ENCODE peak calls at places on chromosomes 1 and 21, in four cellular contexts. Z is HepG2, G is K562, U is H1. W is an unnamed sample.

GRCh38 chr1:232223309-232223708 is 406.6 kb downstream of the SIPA1L2 start:
- DNase-seq in Z (no peak), G (no peak), U (no peak), W (no peak)

GRCh38 chr1:182962554-182963115 is 9.7 kb upstream of the SHCBP1L start:
- DNase-seq in Z (peak; percentile 73), G (peak; percentile 91), U (peak; percentile 63), W (peak; percentile 93)

GRCh38 chr1:85444381-85444780 is 20.6 kb downstream of the DDAH1 start:
- DNase-seq in Z (no peak), G (no peak), U (no peak), W (no peak)

GRCh38 chr1:20440785-20441200 is 45.2 kb downstream of the CAMK2N1 start:
- DNase-seq in Z (peak; percentile 58), G (peak; percentile 93), U (peak; percentile 17), W (peak; percentile 76)

GRCh38 chr1:37763791-37764741 is 854 bp downstream of the EPHA10 start:
- DNase-seq in Z (peak; percentile 31), G (peak; percentile 74), U (no peak), W (no peak)

GRCh38 chr1:243939167-243939848 is 89.3 kb upstream of the AKT3 start:
- DNase-seq in Z (no peak), G (peak; percentile 60), U (no peak), W (peak; percentile 59)

GRCh38 chr1:107141491-107142369 is 891 bp downstream of the NTNG1 start:
- DNase-seq in Z (peak; percentile 7), G (peak; percentile 36), U (no peak), W (no peak)

GRCh38 chr1:66747500-66747899 is 4.8 kb upstream of the DYNLT5 start:
- DNase-seq in Z (no peak), G (no peak), U (no peak), W (no peak)

GRCh38 chr1:64042331-64043100 is 160.9 kb upstream of the UBE2U start:
- DNase-seq in Z (no peak), G (no peak), U (no peak), W (no peak)

GRCh38 chr1:66526036-66526435 is 7.9 kb upstream of the SGIP1 start:
- DNase-seq in Z (no peak), G (no peak), U (no peak), W (no peak)

GRCh38 chr1:10060311-10061100 is 27.7 kb downstream of the UBE4B start:
- DNase-seq in Z (no peak), G (no peak), U (no peak), W (no peak)

GRCh38 chr1:24900486-24900849 is 29.6 kb downstream of the RUNX3 start:
- DNase-seq in Z (no peak), G (no peak), U (no peak), W (no peak)

GRCh38 chr1:24901791-24902470 is 28.1 kb downstream of the RUNX3 start:
- DNase-seq in Z (no peak), G (no peak), U (no peak), W (no peak)

GRCh38 chr1:24899581-24900485 is 30.2 kb downstream of the RUNX3 start:
- DNase-seq in Z (no peak), G (no peak), U (no peak), W (no peak)

GRCh38 chr1:24902471-24902891 is 27.6 kb downstream of the RUNX3 start:
- DNase-seq in Z (no peak), G (no peak), U (no peak), W (no peak)

DNA sequence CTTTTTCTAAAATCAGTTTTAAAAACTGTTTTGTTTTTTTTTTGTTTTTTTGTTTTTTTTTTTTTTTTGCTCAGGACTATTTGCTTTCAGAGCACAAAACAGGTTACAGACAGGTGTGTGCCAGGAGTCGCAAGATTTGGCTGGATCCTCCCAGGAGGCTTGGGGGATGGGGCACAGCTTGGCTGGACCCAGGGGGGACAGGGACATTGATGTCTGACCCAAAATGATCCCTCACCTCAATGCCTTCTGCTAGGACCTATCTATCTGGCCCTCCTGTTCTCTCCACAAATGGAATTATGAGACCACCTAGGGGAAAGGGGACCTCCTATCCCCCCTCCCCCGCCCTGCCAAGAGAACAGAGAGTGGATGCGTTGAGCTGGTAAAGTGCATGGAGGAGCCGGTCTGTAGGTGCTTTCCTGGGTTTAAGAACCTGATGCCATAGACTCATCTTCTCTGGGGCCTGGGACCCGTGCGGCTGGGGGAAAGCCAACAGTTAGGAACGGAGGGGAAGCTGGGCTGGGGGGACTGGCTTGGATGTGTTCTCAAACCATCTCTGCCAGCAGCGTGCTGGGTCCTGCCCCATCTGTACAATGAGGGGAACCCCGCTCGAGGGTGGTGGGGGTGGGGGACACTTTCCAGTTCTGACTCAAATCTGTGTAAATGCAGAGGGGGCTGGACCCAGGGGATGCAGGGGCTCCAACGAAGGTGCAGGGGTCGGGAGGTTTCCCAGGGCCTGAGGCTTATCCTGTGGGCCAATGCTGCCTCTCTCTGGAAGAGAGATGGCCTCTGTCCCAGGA is 28.9 kb downstream of the RUNX3 start:
- DNase-seq in Z (no peak), G (no peak), U (no peak), W (no peak)
- TF ChIP-seq CHD2 in Z (no peak), G (no peak), U (no peak), W (no peak)

DNA sequence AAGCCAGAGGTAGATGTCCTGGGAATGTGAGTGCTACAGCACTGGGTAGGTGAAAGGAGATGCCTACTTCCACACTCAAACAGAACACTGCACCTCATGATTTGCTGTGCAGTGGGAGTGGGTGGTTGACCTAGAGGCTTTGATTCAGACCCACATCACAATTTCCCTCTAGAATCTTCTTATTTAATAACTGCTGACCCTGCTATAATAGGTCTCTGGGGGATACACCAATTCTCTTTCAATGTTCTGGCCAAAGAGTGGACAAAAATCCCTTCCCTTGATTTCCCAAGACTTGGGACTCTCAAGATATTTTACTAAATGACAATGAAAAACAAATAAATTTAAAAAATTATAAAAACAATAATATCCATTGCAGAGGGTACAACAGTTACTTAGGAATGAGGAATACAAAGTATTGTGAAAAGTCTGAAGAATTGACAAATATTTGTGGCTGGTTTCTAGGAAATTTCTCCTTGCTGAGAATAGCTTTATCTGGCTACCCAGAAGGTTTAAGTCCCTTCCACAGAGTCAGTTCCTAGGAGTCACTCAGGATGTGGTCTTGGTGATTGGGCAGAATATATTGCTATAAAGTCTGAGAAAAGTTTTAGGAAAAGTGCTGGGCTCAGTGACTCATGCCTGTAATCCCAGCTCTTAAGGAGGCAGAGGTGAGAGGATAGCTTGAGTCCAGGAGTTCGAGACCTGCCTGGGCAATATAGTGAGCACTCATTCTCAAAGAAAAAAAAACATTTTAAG is 2.4 kb upstream of the FCGR2A start:
- DNase-seq in Z (no peak), G (peak; percentile 48), U (no peak), W (no peak)
- TF ChIP-seq JUN in Z (no peak), G (no peak), U (no peak), W (no peak)

GRCh38 chr1:175690298-175690697 is 53.1 kb downstream of the TNR start:
- DNase-seq in Z (no peak), G (no peak), U (no peak), W (no peak)
- TF ChIP-seq CHD2 in Z (no peak), G (no peak), U (no peak), W (no peak)

DNA sequence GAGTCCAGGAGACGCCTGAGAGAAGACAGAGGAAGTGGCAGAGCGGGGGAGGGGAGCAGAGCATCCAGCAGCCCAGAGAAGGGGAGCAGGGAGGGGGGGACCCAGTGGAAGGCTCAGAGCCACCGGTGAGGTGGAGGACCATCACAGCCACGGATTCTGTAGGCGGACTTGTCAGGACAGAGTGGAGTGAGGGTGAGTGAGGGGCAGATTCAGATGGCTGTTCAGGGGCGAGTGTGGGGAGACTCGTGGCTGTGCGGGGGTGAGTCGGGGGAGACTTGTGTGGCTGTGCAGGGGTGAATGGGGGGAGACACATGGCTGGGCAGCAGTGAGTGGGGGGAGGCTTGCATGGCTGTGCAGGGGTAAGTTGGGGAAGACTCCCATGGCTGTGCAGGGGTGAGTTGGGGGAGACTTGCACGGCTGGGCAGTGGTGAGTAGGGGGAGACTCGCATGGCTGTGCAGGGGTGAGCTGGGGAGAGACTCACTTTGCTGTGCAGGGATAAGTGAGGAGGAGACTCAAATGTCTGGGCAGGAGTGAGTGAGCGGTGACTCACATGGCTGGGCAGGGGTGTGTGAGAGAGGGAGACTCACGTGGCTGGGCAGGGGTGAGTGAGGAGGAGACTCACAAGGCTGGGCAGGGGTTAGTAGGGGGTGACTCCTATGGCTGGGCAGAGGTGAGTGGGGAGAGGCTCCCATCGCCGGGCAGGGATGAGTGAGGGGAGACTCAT is 56.8 kb upstream of the ABCG1 start:
- DNase-seq in Z (no peak), G (no peak), U (no peak), W (no peak)
- TF ChIP-seq JUN in Z (no peak), G (no peak), U (no peak), W (no peak)

DNA sequence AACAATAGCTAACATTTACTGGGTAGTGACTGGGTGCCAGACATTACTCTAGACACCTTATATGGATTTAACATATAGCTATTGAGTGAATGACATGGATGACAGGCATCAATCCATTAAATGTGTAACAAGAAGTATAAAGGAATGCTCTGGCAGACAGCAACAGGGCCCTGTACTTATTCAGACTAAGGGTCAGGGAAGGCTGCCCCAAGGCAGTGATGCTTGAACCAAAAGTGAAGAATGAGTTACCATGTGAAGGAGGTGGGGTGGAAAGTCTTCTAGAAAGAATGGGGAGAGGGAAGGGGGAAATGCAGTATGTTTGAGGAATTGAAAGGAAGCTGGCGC is 8.3 kb upstream of the PTPRF start:
- DNase-seq in Z (no peak), G (no peak), U (no peak), W (no peak)
- TF ChIP-seq CHD2 in Z (no peak), G (no peak), U (no peak), W (no peak)

DNA sequence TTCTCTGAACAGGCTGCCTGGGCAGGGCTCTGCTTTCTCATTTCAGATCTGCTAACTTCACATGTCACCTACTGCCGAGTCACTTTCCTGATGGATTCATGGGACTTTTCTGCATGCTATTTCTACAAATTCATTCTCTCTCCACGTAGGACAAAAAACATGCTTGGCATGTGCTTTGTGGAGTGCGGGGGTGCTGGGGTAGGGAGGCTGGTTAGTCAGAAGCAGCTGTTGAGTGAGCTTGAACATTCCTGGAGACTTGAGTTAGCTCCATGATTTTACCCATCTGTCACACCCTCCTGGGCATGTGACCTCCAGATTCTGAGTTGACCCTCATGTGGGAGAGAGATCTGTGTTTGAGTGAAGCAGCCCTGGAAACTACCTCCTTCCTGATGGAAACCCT is 71.4 kb downstream of the UCK2 start:
- DNase-seq in Z (no peak), G (no peak), U (no peak), W (no peak)
- TF ChIP-seq JUN in Z (no peak), G (no peak), U (no peak), W (no peak)

GRCh38 chr1:60978421-60979357 is 103.7 kb upstream of the NFIA start:
- DNase-seq in Z (peak; percentile 26), G (peak; percentile 70), U (no peak), W (peak; percentile 43)
- TF ChIP-seq CHD2 in Z (no peak), G (no peak), U (no peak), W (no peak)

GRCh38 chr1:51624851-51625250 is 8.0 kb downstream of the OSBPL9 start:
- DNase-seq in Z (no peak), G (no peak), U (no peak), W (no peak)
- TF ChIP-seq JUN in Z (no peak), G (no peak), U (no peak), W (no peak)

DNA sequence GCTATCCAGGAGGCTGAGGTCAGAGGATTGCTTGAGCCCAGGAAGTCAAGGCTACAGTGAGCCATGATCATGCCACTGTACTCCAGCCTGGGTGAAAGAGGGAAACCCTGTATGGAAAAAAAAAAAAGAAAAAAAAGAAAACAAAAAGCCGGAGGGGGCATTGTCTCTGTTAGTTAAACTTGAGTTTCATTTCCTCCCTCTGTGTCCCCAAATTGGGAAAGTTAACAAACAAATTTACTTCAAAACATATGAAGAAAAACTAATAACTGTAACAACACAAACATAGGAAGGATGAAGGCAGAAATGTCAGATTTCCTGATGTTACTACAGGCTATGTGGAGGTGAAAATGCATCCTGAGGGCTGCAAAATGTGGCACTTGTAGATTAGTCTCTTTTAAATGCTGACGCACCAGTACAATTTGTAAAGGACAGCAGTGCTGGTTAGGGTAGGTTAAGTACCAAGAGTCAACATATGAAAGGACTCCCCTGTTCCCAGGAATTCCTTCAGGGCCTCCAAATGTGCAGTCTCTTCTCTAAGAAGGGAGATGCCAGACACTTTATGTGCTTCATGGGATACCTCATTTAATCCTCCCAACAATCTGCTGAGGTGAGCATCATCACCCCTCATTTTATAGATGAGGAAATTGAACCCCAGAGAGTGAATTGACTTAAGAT is 52.9 kb downstream of the DEGS1 start:
- DNase-seq in Z (no peak), G (no peak), U (peak; percentile 66), W (no peak)
- TF ChIP-seq CHD2 in Z (no peak), G (no peak), U (no peak), W (no peak)